ENCODE peak calls at places on chromosomes 11 and 22, in four cellular contexts. One of them, this sample, is unnamed.

GRCh38 chr11:69049490-69049867 is 747 bp downstream of the TPCN2 start:
- DNase-seq in pulmonary artery endothelial cell: no peak
- DNase-seq in AG08395: no peak
- DNase-seq in fibroblast of pulmonary artery: no peak
- DNase-seq in this sample: peak; percentile 60

GRCh38 chr22:33328789-33329296 is 270.7 kb upstream of the SYN3 start:
- DNase-seq in fibroblast of pulmonary artery: peak; percentile 51
- DNase-seq in pulmonary artery endothelial cell: no peak
- DNase-seq in AG08395: peak; percentile 37
- DNase-seq in this sample: no peak

GRCh38 chr11:69209936-69210659 is 54.4 kb downstream of the SMIM38 start:
- DNase-seq in AG08395: peak; percentile 20
- DNase-seq in pulmonary artery endothelial cell: no peak
- DNase-seq in fibroblast of pulmonary artery: no peak
- DNase-seq in this sample: no peak

GRCh38 chr11:82906236-82906635 is 4.7 kb downstream of the DDIAS start:
- DNase-seq in pulmonary artery endothelial cell: no peak
- DNase-seq in AG08395: peak; percentile 26
- DNase-seq in fibroblast of pulmonary artery: peak; percentile 54
- DNase-seq in this sample: no peak

GRCh38 chr11:112612283-112612849 is 348.9 kb upstream of the NCAM1 start:
- DNase-seq in pulmonary artery endothelial cell: no peak
- DNase-seq in fibroblast of pulmonary artery: peak; percentile 31
- DNase-seq in AG08395: no peak
- DNase-seq in this sample: no peak

GRCh38 chr11:125211191-125211953 is 46.8 kb downstream of the PKNOX2 start:
- DNase-seq in fibroblast of pulmonary artery: peak; percentile 15
- DNase-seq in pulmonary artery endothelial cell: no peak
- DNase-seq in AG08395: no peak
- DNase-seq in this sample: no peak

GRCh38 chr11:1564535-1565172 is 7.4 kb downstream of the DUSP8 start:
- DNase-seq in pulmonary artery endothelial cell: no peak
- DNase-seq in AG08395: peak; percentile 88
- DNase-seq in fibroblast of pulmonary artery: peak; percentile 72
- DNase-seq in this sample: no peak

GRCh38 chr11:44625759-44626523 is 60.5 kb downstream of the CD82 start:
- DNase-seq in fibroblast of pulmonary artery: no peak
- DNase-seq in AG08395: no peak
- DNase-seq in pulmonary artery endothelial cell: no peak
- DNase-seq in this sample: peak; percentile 1

GRCh38 chr22:30424471-30425326 is 869 bp upstream of the MTFP1 start:
- DNase-seq in AG08395: no peak
- DNase-seq in fibroblast of pulmonary artery: no peak
- DNase-seq in pulmonary artery endothelial cell: no peak
- DNase-seq in this sample: no peak

GRCh38 chr11:1130276-1131032 is 27.3 kb upstream of the MUC5AC start:
- DNase-seq in pulmonary artery endothelial cell: no peak
- DNase-seq in AG08395: no peak
- DNase-seq in fibroblast of pulmonary artery: no peak
- DNase-seq in this sample: no peak

GRCh38 chr22:47043835-47044721 is 281.6 kb downstream of the TBC1D22A start:
- DNase-seq in pulmonary artery endothelial cell: no peak
- DNase-seq in AG08395: peak; percentile 80
- DNase-seq in fibroblast of pulmonary artery: peak; percentile 39
- DNase-seq in this sample: peak; percentile 38

GRCh38 chr22:38298312-38299000 is 18.8 kb downstream of the CSNK1E start:
- DNase-seq in AG08395: no peak
- DNase-seq in fibroblast of pulmonary artery: peak; percentile 96
- DNase-seq in pulmonary artery endothelial cell: no peak
- DNase-seq in this sample: peak; percentile 37

This sample was measured in germinal center.